ENCODE peak calls at places on chromosomes 7 and 10, in five cellular contexts. J, K, N, W and O are unnamed samples.

GRCh38 chr7:111041577-111041976 is 49.4 kb upstream of the LRRN3 start:
- DNase-seq in W (no peak), N (no peak), K (no peak), J (peak), O (peak)

GRCh38 chr10:102678842-102679289 is 34.6 kb downstream of the TRIM8 start:
- DNase-seq in N (no peak), K (peak), W (peak), J (peak), O (peak)

GRCh38 chr7:70380315-70381027 is 751.5 kb upstream of the GALNT17 start:
- DNase-seq in K (peak), W (no peak), N (no peak), J (no peak), O (peak)

GRCh38 chr7:137801003-137801402 is 45.8 kb downstream of the DGKI start:
- DNase-seq in K (peak), J (no peak), N (no peak), W (no peak), O (peak)

GRCh38 chr7:28510022-28510367 is 97.7 kb downstream of the CREB5 start:
- DNase-seq in J (no peak), K (no peak), N (no peak), W (no peak), O (no peak)

GRCh38 chr7:28754027-28754426 is 204.1 kb downstream of the TRIL start:
- DNase-seq in J (peak), W (peak), N (no peak), K (peak), O (peak)

GRCh38 chr10:57142925-57143576 is 782.0 kb upstream of the ZWINT start:
- DNase-seq in J (no peak), K (no peak), N (no peak), W (no peak), O (no peak)

GRCh38 chr7:1899201-1899600 is 229.1 kb downstream of the ELFN1 start:
- DNase-seq in J (peak), W (no peak), K (peak), N (peak), O (peak)

GRCh38 chr10:42952358-42952757 is 124.5 kb upstream of the RET start:
- DNase-seq in K (peak), W (peak), N (no peak), J (no peak), O (no peak)

GRCh38 chr10:9091515-9092093 is 1037.1 kb downstream of the GATA3 start:
- DNase-seq in J (no peak), K (no peak), W (no peak), N (no peak), O (no peak)

GRCh38 chr10:58152698-58153263 is 114.9 kb downstream of the IPMK start:
- DNase-seq in W (peak), J (peak), K (peak), N (peak), O (peak)

GRCh38 chr7:20267482-20267881 is 50.3 kb upstream of the MACC1 start:
- DNase-seq in N (no peak), J (no peak), W (no peak), K (no peak), O (no peak)
- TF ChIP-seq CTCF in N (no peak), J (no peak), W (no peak), K (no peak), O (no peak)

GRCh38 chr10:96304241-96304640 is at the start of gene DNTT:
- DNase-seq in J (no peak), W (no peak), N (no peak), K (no peak), O (no peak)

GRCh38 chr10:96305019-96305418 is 785 bp downstream of the DNTT start:
- DNase-seq in N (no peak), K (no peak), W (no peak), J (no peak), O (no peak)

GRCh38 chr10:96309631-96310358 is 5.6 kb downstream of the DNTT start:
- DNase-seq in J (no peak), K (no peak), N (no peak), W (no peak), O (no peak)

GRCh38 chr10:96310359-96310669 is 6.1 kb downstream of the DNTT start:
- DNase-seq in K (no peak), J (no peak), W (no peak), N (no peak), O (no peak)

GRCh38 chr10:96306516-96306915 is 2.3 kb downstream of the DNTT start:
- DNase-seq in N (no peak), J (no peak), K (peak), W (peak), O (no peak)
- H3K4me3 ChIP-seq in N (no peak), J (no peak), K (no peak), W (no peak), O (no peak)

GRCh38 chr7:3482147-3482921 is 181.3 kb downstream of the SDK1 start:
- DNase-seq in J (peak), W (no peak), K (no peak), N (peak), O (peak)
- TF ChIP-seq CTCF in J (peak), W (peak), K (no peak), N (peak), O (peak)

GRCh38 chr7:25861704-25862253 is 290.2 kb upstream of the NFE2L3 start:
- DNase-seq in W (no peak), N (no peak), K (no peak), J (no peak), O (no peak)
- H3K4me3 ChIP-seq in W (no peak), N (peak), K (peak), J (peak), O (peak)

GRCh38 chr10:119702482-119703041 is 23.3 kb upstream of the INPP5F start:
- DNase-seq in W (no peak), J (no peak), K (no peak), N (no peak), O (no peak)
- TF ChIP-seq CTCF in W (no peak), J (no peak), K (no peak), N (no peak), O (no peak)

GRCh38 chr7:100373261-100373831 is at the start of gene PILRA:
- DNase-seq in J (peak), N (no peak), W (no peak), K (peak), O (no peak)
- H3K4me3 ChIP-seq in J (no peak), N (no peak), W (no peak), K (no peak), O (no peak)

DNA sequence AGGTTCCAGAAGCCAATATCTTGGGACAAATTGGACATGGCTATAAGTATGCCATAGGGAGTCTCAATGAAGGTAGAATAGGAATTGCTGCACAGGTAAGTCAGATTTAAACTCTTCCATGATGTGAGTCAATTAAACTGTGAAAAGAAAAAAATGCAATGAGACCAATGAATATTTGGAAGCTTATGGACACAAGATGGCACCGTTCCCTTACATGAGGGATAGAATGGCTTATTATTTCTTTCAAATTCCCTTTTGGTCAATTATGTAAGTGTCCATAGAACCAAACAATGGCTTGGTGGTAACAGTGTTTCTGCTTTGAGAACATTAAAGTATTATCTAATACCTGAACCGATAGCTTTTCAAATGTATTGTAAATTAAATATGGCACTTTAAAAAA is 35.6 kb downstream of the ACADSB start:
- DNase-seq in W (no peak), J (peak), K (no peak), N (no peak), O (peak)
- TF ChIP-seq CTCF in W (no peak), J (peak), K (no peak), N (no peak), O (peak)

GRCh38 chr7:157500171-157500960 is 163.6 kb downstream of the DNAJB6 start:
- DNase-seq in K (no peak), W (no peak), J (no peak), N (no peak), O (no peak)

GRCh38 chr7:157499835-157500153 is 163.0 kb downstream of the DNAJB6 start:
- DNase-seq in J (no peak), K (no peak), W (no peak), N (no peak), O (no peak)

GRCh38 chr7:157501576-157501975 is 164.8 kb downstream of the DNAJB6 start:
- DNase-seq in J (no peak), N (no peak), K (no peak), W (no peak), O (no peak)

GRCh38 chr7:157503229-157503628 is 166.4 kb downstream of the DNAJB6 start:
- DNase-seq in K (no peak), J (no peak), W (no peak), N (no peak), O (no peak)

DNA sequence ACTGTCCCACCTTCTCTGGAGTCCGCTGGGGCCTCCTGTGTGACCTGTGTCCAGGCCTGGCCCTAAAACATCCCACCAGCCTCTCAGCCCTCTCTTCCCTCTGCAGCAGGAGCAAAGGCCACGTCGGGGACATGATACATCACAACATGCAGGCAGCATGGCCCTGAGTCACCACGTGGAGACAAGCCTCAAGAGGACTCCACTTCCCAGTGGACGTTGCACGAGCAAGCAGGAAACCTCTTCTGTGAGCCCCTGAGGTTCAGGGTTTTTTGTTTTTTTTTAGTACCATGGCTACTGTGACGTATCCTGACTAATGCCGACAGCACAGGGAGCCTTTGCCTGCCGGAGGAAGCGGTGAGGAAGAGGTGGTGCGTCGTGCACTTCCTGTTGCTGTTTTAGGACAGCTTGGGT is 165.9 kb downstream of the DNAJB6 start:
- DNase-seq in K (no peak), W (peak), J (peak), N (no peak), O (peak)
- H3K4me3 ChIP-seq in K (no peak), W (no peak), J (no peak), N (no peak), O (no peak)

GRCh38 chr10:126302195-126302594 is 86.1 kb downstream of the ADAM12 start:
- DNase-seq in W (no peak), J (no peak), N (no peak), K (no peak), O (no peak)

DNA sequence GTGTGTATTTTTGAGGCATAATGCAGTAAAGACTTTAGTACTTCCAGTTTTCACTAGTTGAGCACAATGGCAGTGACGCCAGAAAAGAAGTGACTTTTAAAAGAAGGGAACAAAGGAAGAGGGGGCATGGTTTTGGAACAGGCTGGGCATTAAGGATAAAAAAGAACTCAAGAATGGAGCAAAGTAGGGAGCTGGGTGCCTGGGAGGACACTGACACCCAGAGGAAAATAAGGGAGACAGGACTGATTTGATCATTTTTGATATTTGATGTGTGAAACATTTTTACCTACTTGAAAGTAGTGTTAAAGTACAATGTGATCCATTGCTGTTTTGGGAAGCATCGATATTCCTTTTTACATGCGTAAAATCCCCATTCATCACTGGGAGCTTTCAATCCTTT is 85.4 kb downstream of the ADAM12 start:
- DNase-seq in K (no peak), N (no peak), W (no peak), J (peak), O (peak)
- TF ChIP-seq CTCF in K (peak), N (peak), W (peak), J (peak), O (peak)

GRCh38 chr7:150338166-150338829 is 3.1 kb downstream of the RARRES2 start:
- DNase-seq in N (no peak), J (no peak), K (no peak), W (no peak), O (no peak)

GRCh38 chr7:150340024-150340749 is 1.2 kb downstream of the RARRES2 start:
- DNase-seq in N (peak), K (peak), W (peak), J (peak), O (peak)

GRCh38 chr7:150340875-150341262 is 560 bp downstream of the RARRES2 start:
- DNase-seq in J (no peak), K (no peak), N (no peak), W (no peak), O (no peak)

GRCh38 chr7:150337659-150338081 is 3.8 kb downstream of the RARRES2 start:
- DNase-seq in K (no peak), W (no peak), N (no peak), J (no peak), O (no peak)

DNA sequence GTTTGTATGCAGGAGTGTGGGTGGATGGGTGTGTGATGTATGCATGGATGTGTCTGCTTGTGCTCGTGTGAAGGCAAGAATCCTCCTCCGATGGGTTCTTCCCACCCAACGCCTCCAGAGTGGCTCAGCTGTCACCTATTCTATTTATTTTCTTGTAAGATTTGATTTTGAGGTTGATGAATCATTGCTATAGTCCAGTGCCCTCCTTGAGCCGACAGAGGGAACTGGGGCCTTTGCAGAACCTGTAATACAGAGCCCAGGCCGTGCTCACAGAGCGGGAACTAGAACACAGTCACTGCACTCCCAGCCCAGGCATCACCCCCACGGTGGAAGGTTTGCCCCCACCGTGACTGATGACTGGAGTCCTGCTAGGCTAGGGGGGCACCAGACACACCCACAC is 2.1 kb downstream of the RARRES2 start:
- DNase-seq in N (no peak), K (no peak), W (no peak), J (no peak), O (no peak)
- H3K4me3 ChIP-seq in N (no peak), K (no peak), W (no peak), J (no peak), O (no peak)